ENCODE peak calls at places on chromosomes 2 and 18, in five cellular contexts. W is tibial nerve, C is Caco-2, Y is tibial artery, P is lung. N is an unnamed sample. For H3K4me1, the result is how much of the 10 kb centered on the place peaks cover.

GRCh38 chr2:85704038-85704437 is 9.9 kb downstream of the GNLY start:
- DNase-seq in W (no peak), P (no peak), C (no peak), Y (no peak), N (no peak)

GRCh38 chr2:196415384-196415783 is 224.1 kb upstream of the CCDC150 start:
- DNase-seq in Y (no peak), C (no peak), W (no peak), P (no peak), N (no peak)

GRCh38 chr2:163657257-163657656 is 78.6 kb downstream of the FIGN start:
- DNase-seq in Y (no peak), P (no peak), C (no peak), W (no peak), N (no peak)

GRCh38 chr2:72937356-72937669 is 20.0 kb downstream of the EMX1 start:
- DNase-seq in C (no peak), Y (no peak), P (no peak), W (no peak), N (no peak)

GRCh38 chr2:42542871-42543270 is 25.6 kb upstream of the MTA3 start:
- DNase-seq in W (no peak), Y (no peak), C (no peak), P (no peak), N (no peak)

GRCh38 chr2:215711484-215712034 is 275.7 kb upstream of the FN1 start:
- DNase-seq in P (no peak), Y (no peak), C (peak), W (no peak), N (peak)

GRCh38 chr2:57371186-57371585 is 675.4 kb upstream of the VRK2 start:
- DNase-seq in W (no peak), C (no peak), Y (no peak), P (no peak), N (no peak)

GRCh38 chr2:71458413-71459083 is 5.2 kb downstream of the DYSF start:
- DNase-seq in Y (no peak), P (peak), W (no peak), C (no peak), N (peak)

GRCh38 chr18:75226301-75226955 is 15.8 kb downstream of the TSHZ1 start:
- DNase-seq in C (no peak), Y (no peak), P (no peak), W (no peak), N (peak)

GRCh38 chr18:68699043-68699442 is 15.9 kb downstream of the TMX3 start:
- DNase-seq in C (no peak), P (no peak), Y (no peak), W (no peak), N (no peak)

GRCh38 chr2:69945447-69945846 is 16.0 kb downstream of the ASPRV1 start:
- DNase-seq in P (peak), C (no peak), W (no peak), Y (no peak), N (no peak)

GRCh38 chr2:197453914-197454398 is 604 bp downstream of the COQ10B start:
- DNase-seq in P (no peak), Y (peak), C (peak), W (peak), N (no peak)

GRCh38 chr2:173953047-173953424 is 12.1 kb downstream of the SP3 start:
- DNase-seq in Y (no peak), P (no peak), C (no peak), W (no peak), N (no peak)
- H3K4me1 ChIP-seq in Y (half or more), P (under half), C (under half), W (under half), N (under half)

DNA sequence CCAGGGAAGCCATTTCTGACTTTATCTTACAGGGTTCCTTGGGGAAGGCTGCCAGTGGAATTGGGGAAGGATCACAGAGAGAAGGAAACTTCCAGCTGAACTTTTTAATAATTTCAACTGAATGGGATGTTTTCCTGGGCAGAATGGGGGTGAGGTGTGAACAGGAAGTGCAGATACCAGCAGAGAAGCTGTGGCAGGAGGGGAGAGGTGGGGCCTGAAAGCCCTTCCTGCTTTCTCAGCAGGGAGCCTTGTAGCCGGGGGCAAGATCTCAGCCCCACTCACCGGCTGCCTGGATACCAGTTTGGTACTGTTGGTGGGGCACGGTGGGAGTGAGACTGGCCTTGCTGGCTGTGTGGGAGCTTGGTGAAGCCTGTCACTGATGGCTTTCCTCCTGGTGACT is 170.5 kb downstream of the ZBTB7C start:
- DNase-seq in C (no peak), P (no peak), W (no peak), Y (no peak), N (peak)
- H3K4me1 ChIP-seq in C (under half), P (under half), W (under half), Y (under half), N (under half)

DNA sequence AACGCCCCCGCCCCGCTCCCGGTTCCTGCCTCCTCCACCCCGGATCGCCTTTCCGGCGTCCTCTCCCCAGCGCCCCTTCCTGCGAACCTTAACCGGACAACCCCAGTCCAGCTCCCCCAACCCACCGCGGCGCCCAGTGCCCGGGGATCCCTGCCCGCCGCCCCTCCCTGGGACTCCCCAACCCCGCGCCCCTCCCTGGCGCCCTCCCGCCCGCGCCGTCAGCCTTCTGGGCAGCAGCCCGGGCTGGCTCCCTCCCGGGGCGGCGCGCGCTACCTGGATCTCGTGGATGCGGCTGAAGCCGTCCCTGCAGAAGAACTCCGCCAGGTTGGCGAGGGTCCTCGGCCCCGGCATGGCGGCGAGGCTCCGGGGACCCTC is 396 bp downstream of the CYP27C1 start:
- DNase-seq in W (no peak), P (no peak), C (peak), Y (no peak), N (no peak)
- H3K4me1 ChIP-seq in W (under half), P (under half), C (under half), Y (under half), N (under half)

GRCh38 chr2:120919771-120920437 is 184.2 kb downstream of the GLI2 start:
- DNase-seq in P (no peak), C (no peak), W (no peak), Y (peak), N (no peak)

GRCh38 chr2:120920438-120920814 is 184.8 kb downstream of the GLI2 start:
- DNase-seq in Y (no peak), P (no peak), C (no peak), W (no peak), N (no peak)

GRCh38 chr2:120917876-120918275 is 182.2 kb downstream of the GLI2 start:
- DNase-seq in P (no peak), C (no peak), W (no peak), Y (no peak), N (no peak)

GRCh38 chr2:120921457-120921856 is 185.8 kb downstream of the GLI2 start:
- DNase-seq in P (no peak), W (no peak), Y (no peak), C (no peak), N (no peak)

DNA sequence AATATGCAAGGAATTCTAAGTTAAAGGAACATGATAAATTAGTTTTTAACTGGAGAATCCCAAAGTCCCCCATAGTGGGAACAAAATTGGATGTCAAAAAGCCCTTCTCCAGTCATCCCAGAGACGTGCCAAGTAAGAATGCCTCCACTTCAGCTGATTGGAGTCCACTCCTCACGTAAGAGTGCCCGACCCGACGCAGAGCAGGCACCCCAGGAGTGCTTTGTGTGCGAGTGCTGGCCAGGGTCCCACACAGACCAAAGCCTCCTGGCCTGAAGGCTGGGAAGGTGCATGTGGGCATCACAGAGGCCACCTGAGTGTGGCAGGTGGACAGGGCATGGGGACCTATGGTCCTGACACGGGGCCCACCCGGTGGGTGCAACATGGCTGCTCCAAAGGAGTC is 183.5 kb downstream of the GLI2 start:
- DNase-seq in Y (no peak), P (no peak), W (no peak), C (no peak), N (no peak)
- H3K4me1 ChIP-seq in Y (half or more), P (under half), W (under half), C (under half), N (under half)

DNA sequence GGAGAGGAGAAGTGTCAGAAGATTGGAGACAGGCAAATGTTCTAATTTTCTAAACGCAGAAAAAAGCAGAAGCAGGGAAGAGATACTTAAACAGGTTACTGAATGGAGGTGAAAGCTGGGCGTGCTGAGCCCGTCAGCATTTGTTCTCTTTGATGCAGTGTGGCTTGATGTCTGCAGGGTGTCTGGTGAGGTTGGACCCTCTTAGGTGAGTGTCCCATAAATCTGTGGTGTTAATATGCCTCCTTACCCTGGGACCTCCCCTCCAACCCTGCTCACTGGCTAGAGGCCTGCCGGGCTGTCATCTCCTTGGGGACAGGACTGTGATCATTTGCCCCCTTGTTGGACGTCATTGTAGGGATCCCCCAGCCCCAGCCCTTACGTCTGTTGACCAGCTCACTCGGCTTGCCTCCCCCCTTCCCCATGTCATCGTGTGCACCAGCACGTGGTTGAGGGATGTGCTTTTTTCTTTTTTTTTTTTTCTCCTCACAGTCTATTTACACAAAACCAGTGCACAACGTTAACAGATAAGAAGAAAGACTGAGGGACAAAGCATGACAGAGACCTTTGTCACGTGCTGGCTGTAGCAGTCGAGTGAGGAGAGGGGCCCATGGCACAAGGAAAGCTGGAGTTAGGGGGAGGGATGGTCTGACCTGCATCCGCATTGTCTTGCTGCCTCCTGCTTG is 56.4 kb downstream of the NCK2 start:
- DNase-seq in P (no peak), W (no peak), Y (no peak), C (no peak), N (no peak)
- H3K4me1 ChIP-seq in P (under half), W (under half), Y (half or more), C (under half), N (under half)

DNA sequence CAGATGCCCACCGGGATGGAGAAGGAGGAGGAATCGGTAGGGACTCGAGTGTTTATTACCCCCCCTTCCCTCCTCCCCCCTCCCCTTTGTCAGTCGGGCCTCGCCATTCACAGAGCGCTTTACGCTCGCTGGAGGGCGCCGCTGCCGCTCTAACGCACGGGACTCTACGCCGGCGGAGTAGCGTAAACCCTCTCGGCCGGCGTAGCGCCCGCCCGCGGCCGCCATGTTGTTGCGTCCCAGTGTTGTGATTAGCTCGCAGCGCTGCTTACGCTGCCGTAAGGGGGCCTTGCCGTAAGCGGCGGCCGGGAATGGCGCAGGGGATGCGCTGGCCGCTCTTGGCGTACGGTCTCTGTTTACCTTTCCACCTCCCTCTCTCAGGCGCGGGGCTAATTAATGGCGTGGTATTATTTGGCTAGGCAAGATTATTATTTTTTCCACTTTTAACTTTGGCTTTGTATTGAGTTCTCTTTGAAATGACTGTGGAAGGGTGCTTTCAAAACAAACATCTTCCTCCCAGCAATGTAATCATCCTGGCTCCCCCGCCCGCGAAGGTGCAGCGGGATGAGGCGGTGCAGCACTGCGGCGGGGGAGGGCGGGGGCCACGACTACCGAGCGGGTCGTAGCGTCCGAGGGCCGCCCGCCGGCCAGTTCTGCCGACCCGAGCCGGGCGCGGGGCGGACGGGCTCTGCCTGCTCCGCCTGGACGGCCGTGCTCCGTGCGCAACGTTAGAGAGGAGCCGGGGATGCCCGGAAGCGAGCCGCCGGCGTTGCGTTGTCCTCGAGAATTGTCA is 779 bp downstream of the EPC2 start:
- DNase-seq in P (peak), C (peak), W (peak), Y (peak), N (peak)
- H3K4me1 ChIP-seq in P (under half), C (under half), W (under half), Y (under half), N (under half)

DNA sequence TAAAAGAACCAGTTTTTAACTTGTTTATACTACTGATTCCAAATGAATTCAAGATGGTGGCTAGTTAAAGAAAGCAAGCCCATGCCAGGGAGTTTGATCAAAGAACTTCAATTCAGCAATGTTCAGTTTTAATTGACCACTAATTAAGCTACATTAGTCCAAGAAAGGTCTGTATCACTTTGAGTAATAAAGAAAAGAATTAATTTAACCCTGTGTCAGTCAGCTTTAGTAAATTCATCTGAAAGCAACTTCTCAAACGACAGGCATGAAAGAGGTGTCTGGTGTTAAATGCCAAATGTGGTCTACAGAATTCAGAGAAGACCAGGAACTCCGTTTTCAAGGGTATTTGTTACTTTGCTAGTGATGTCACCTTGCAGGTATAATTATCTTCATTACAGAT is 281.7 kb downstream of the TCF4 start:
- DNase-seq in W (no peak), Y (no peak), C (no peak), P (no peak), N (no peak)
- H3K4me1 ChIP-seq in W (under half), Y (under half), C (under half), P (under half), N (under half)

GRCh38 chr18:2969695-2970094 is 43.2 kb downstream of the LPIN2 start:
- DNase-seq in P (no peak), C (no peak), W (no peak), Y (no peak), N (no peak)
- H3K4me1 ChIP-seq in P (under half), C (under half), W (under half), Y (half or more), N (under half)

GRCh38 chr2:200758341-200758740 is 53.4 kb upstream of the BZW1 start:
- DNase-seq in P (no peak), Y (no peak), W (no peak), C (peak), N (no peak)

GRCh38 chr2:200763422-200763821 is 48.3 kb upstream of the BZW1 start:
- DNase-seq in C (no peak), Y (no peak), P (no peak), W (no peak), N (no peak)

GRCh38 chr2:200765139-200765951 is 46.4 kb upstream of the BZW1 start:
- DNase-seq in P (no peak), Y (no peak), W (no peak), C (no peak), N (peak)

GRCh38 chr2:200761168-200761715 is 50.5 kb upstream of the BZW1 start:
- DNase-seq in W (no peak), Y (no peak), P (no peak), C (peak), N (no peak)

DNA sequence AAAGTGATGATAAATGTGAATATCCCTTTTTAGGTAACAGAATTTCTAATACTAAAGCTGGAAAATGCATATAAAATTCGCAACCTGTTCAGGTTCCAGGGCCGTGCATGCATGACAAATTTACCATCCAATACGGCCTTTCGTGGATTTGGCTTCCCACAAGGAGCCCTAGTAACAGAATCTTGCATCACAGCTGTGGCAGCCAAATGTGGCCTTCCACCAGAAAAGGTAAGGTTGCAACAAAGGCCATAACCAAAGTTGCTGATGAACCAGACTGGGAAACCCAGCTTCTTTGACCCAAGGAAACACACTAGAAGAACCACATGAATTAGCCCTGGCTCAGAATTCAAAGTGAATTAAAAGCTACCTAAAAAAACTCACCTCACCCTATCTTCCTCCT is 49.6 kb upstream of the BZW1 start:
- DNase-seq in C (no peak), Y (no peak), W (no peak), P (no peak), N (no peak)
- H3K4me1 ChIP-seq in C (half or more), Y (under half), W (under half), P (under half), N (under half)

N was measured in cardiac muscle cell.